ENCODE peak calls at places on chromosomes 4 and X, in five cellular contexts. S is SK-N-SH, X is pancreas, Q is lower lobe of right lung, L is DND-41. N is an unnamed sample. For H3K27me3 and H3K9me3, the result is how much of the 10 kb centered on the place peaks cover.

GRCh38 chr4:186149872-186150271 is 41.5 kb upstream of the CYP4V2 start:
- DNase-seq in S (no peak), X (peak), L (peak), Q (no peak), N (no peak)

GRCh38 chr4:11182586-11183357 is 245.9 kb downstream of the HS3ST1 start:
- DNase-seq in L (no peak), S (no peak), Q (no peak), X (no peak), N (no peak)

GRCh38 chr4:103718993-103719319 is 829 bp downstream of the TACR3 start:
- DNase-seq in Q (no peak), X (no peak), L (no peak), S (no peak), N (no peak)

GRCh38 chrX:30957753-30958152 is 68.7 kb upstream of the TAB3 start:
- DNase-seq in L (no peak), Q (no peak), X (no peak), S (no peak), N (no peak)

GRCh38 chr4:112514449-112515277 is 1.3 kb downstream of the NEUROG2 start:
- DNase-seq in S (peak), L (no peak), X (no peak), Q (no peak), N (no peak)

GRCh38 chr4:77802406-77802805 is 16.8 kb downstream of the CNOT6L start:
- DNase-seq in S (no peak), Q (no peak), L (no peak), X (no peak), N (no peak)

GRCh38 chrX:115650916-115651315 is 89.9 kb downstream of the PLS3 start:
- DNase-seq in S (peak), X (peak), L (peak), Q (no peak), N (no peak)

GRCh38 chrX:107565005-107565404 is 63.3 kb upstream of the PRPS1 start:
- DNase-seq in L (no peak), X (no peak), Q (no peak), S (no peak), N (no peak)

GRCh38 chr4:37767546-37767945 is 58.9 kb upstream of the PGM2 start:
- DNase-seq in X (peak), Q (peak), S (no peak), L (peak), N (no peak)

GRCh38 chr4:79650217-79650616 is 242.2 kb upstream of the GK2 start:
- DNase-seq in L (no peak), X (no peak), S (no peak), Q (no peak), N (no peak)

GRCh38 chrX:96563663-96564062 is 121.0 kb upstream of the DIAPH2 start:
- DNase-seq in S (no peak), Q (no peak), L (no peak), X (no peak), N (no peak)

GRCh38 chr4:108240356-108240755 is 71.6 kb upstream of the LEF1 start:
- DNase-seq in Q (no peak), X (no peak), S (no peak), L (no peak), N (no peak)

GRCh38 chr4:142278663-142279062 is 567.4 kb downstream of the INPP4B start:
- DNase-seq in S (no peak), X (no peak), Q (no peak), L (no peak), N (no peak)

GRCh38 chrX:49991718-49992117 is 69.3 kb downstream of the CLCN5 start:
- DNase-seq in X (no peak), Q (no peak), L (no peak), S (no peak), N (no peak)

GRCh38 chr4:915595-915994 is 16.5 kb downstream of the GAK start:
- DNase-seq in S (no peak), Q (peak), L (peak), X (no peak), N (no peak)

GRCh38 chrX:43677993-43678392 is 21.9 kb downstream of the MAOA start:
- DNase-seq in L (no peak), Q (no peak), X (no peak), S (no peak), N (no peak)

GRCh38 chr4:157616741-157617472 is 396.4 kb downstream of the GRIA2 start:
- DNase-seq in Q (no peak), S (no peak), L (no peak), X (no peak), N (no peak)

GRCh38 chr4:153634737-153635353 is 49.2 kb upstream of the TLR2 start:
- DNase-seq in S (peak), X (no peak), Q (no peak), L (no peak), N (no peak)

GRCh38 chr4:156971168-156971601 is 414 bp downstream of the PDGFC start:
- DNase-seq in X (peak), L (no peak), Q (peak), S (peak), N (no peak)

GRCh38 chrX:74232859-74233258 is 71.1 kb upstream of the ZCCHC13 start:
- DNase-seq in X (no peak), Q (no peak), S (peak), L (peak), N (no peak)

GRCh38 chr4:185640809-185641675 is 105.7 kb upstream of the PDLIM3 start:
- DNase-seq in L (no peak), S (peak), X (no peak), Q (no peak), N (no peak)

GRCh38 chr4:141254326-141254725 is 33.6 kb downstream of the ZNF330 start:
- DNase-seq in L (no peak), X (no peak), Q (no peak), S (no peak), N (no peak)

GRCh38 chrX:113802837-113803236 is 781.0 kb upstream of the HTR2C start:
- DNase-seq in Q (no peak), S (no peak), X (no peak), L (no peak), N (no peak)

GRCh38 chr4:64713256-64713840 is 304.1 kb upstream of the TECRL start:
- DNase-seq in L (no peak), Q (no peak), X (no peak), S (peak), N (no peak)

GRCh38 chr4:156941940-156942548 is 29.6 kb downstream of the PDGFC start:
- DNase-seq in L (no peak), S (no peak), Q (peak), X (peak), N (no peak)

GRCh38 chr4:86670739-86671138 is 76.6 kb downstream of the PTPN13 start:
- DNase-seq in L (no peak), Q (no peak), S (no peak), X (no peak), N (no peak)

GRCh38 chr4:151418385-151418784 is 9.4 kb downstream of the FHIP1A start:
- DNase-seq in S (no peak), X (peak), Q (no peak), L (no peak), N (no peak)

GRCh38 chr4:89939994-89940393 is 45.3 kb downstream of the MMRN1 start:
- DNase-seq in X (peak), Q (no peak), S (no peak), L (no peak), N (no peak)

GRCh38 chrX:124028177-124028576 is 66.7 kb downstream of the STAG2 start:
- DNase-seq in Q (no peak), X (no peak), S (no peak), L (no peak), N (no peak)

GRCh38 chr4:2469192-2469984 is 482 bp downstream of the RNF4 start:
- DNase-seq in S (peak), L (peak), Q (peak), X (peak), N (peak)

GRCh38 chrX:40096395-40097091 is 1.2 kb downstream of the BCOR start:
- DNase-seq in X (peak), L (peak), Q (peak), S (peak), N (peak)

GRCh38 chr4:5974321-5974720 is 43.9 kb downstream of the C4orf50 start:
- DNase-seq in Q (no peak), X (no peak), L (no peak), S (no peak), N (no peak)

GRCh38 chr4:5972571-5972970 is 45.7 kb downstream of the C4orf50 start:
- DNase-seq in X (no peak), S (no peak), L (no peak), Q (no peak), N (no peak)

GRCh38 chr4:5971077-5971447 is 47.2 kb downstream of the C4orf50 start:
- DNase-seq in S (peak), Q (no peak), X (no peak), L (no peak), N (no peak)

GRCh38 chr4:5973033-5973432 is 45.2 kb downstream of the C4orf50 start:
- DNase-seq in X (no peak), Q (no peak), S (no peak), L (no peak), N (no peak)

DNA sequence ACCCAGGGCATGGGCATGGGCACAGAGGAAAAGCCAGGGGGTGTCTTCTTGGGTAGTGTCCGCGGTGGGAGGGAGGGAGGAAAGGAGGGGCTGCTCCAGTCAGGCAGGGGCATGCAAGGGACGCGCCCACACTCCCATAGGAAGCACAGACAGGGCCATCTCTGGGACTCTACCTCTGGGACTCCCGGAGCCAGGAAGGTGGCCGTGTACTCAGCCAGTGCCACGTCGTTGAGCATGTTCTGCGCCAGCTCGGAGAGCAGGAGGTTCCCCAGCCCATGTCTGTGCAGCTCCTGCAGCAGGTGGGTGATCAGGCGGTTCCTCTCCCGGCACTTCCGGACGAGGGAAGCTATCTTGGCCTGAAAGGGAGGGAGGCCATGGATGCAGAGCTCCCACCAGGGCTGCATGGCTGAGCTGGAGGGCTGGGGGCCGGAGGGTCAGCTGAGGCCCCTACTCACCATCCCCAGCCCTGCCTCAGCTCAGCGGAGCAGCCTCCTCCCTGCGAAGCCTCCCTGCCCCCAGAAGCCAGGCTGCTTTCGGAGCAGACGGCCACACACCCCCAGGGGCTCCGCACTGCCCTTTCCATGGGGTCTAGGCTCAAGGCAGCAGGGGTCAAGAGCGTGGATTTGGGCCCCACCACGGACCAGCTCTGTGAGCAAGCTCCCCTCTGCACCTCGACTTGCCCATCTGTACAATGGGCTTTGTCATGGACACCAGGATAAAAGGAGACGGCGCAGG is 44.6 kb downstream of the C4orf50 start:
- DNase-seq in L (no peak), Q (no peak), X (no peak), S (no peak), N (no peak)
- H3K27me3 ChIP-seq in L (under half), Q (under half), X (under half), S (under half), N (under half)

DNA sequence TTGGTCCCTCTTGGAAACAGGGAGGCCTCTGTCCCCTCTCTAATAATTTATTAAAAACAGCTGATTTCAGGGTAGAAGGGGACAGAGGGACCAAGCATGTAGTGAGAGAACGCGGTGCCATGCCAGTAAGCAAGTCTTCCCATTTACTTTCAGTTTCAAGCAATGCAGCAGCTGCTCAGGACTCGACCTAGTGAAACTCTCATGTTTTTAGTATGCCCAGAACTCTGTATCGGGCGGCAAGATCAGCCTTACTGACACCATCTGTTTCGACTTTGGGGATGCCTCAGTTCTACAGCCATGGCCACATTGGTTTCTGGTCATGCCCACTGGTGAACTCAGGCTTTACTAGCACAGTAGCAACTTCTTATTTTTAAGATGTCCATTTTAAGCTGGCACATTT is 40.6 kb downstream of the ZNF81 start:
- DNase-seq in L (no peak), S (no peak), X (no peak), Q (no peak), N (no peak)
- H3K9me3 ChIP-seq in L (under half), S (under half), X (under half), Q (under half), N (under half)

GRCh38 chr4:3491681-3492405 is 28.7 kb downstream of the DOK7 start:
- DNase-seq in L (no peak), S (peak), X (no peak), Q (no peak), N (no peak)

GRCh38 chr4:3486556-3487270 is 23.6 kb downstream of the DOK7 start:
- DNase-seq in S (peak), X (no peak), Q (no peak), L (no peak), N (no peak)

GRCh38 chr4:3487861-3488260 is 24.8 kb downstream of the DOK7 start:
- DNase-seq in S (no peak), L (no peak), Q (no peak), X (no peak), N (no peak)

GRCh38 chr4:3488791-3489190 is 25.7 kb downstream of the DOK7 start:
- DNase-seq in L (no peak), Q (no peak), S (no peak), X (no peak), N (no peak)

DNA sequence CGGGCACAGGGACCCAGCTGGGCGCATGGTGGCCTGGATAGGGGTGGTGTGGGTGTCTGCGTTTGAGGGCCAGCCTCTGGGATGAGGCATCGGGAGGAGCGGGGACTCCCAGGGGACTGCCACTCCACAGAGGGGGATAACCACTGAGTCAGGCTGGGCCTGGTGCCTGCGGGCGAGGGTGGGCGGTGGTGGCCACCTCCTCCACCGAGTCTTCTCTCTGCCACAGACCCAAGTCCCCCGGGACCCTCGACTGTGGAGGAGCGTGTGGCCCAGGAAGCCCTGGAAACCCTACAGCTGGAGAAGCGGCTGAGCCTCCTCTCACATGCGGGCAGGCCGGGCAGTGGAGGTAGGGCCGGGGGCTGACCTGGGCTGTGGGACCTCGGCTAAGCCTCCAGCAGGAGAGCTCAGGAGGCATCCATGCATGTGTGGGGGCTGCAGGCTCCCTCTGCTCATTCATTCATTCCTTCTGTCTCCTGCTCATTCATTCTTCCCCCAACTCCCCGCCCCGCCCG is 26.4 kb downstream of the DOK7 start:
- DNase-seq in L (peak), X (no peak), S (peak), Q (no peak), N (no peak)
- H3K27me3 ChIP-seq in L (under half), X (under half), S (under half), Q (half or more), N (under half)

DNA sequence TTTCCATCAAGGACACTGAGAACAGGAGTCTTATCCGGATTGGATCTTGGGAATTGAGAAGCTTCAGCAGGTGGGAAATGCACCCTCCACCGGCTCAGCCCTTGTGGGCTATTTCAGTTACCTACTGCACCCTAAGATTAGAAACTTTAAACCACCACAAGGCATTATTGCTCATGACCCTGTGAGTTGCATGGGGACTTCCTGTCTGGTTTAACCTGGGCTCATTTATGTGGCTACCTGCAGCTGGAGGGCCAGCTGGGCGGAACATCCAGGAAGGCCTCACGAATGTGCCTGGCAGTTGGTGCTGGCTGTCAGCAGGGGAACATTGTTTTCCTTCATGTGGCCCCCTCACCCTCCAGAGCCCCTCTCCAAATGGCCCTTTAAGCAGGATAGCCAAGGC is 164.1 kb downstream of the DEFB131A start:
- DNase-seq in Q (no peak), L (peak), X (no peak), S (no peak), N (no peak)
- H3K9me3 ChIP-seq in Q (under half), L (under half), X (under half), S (under half), N (under half)

GRCh38 chr4:6500481-6501135 is 28.2 kb upstream of the PPP2R2C start:
- DNase-seq in Q (no peak), X (no peak), S (no peak), L (no peak), N (no peak)

GRCh38 chr4:6501171-6501570 is 28.8 kb upstream of the PPP2R2C start:
- DNase-seq in L (no peak), X (no peak), S (peak), Q (no peak), N (no peak)

GRCh38 chr4:6504900-6505496 is 32.6 kb upstream of the PPP2R2C start:
- DNase-seq in X (no peak), Q (no peak), L (no peak), S (no peak), N (no peak)

GRCh38 chr4:6502747-6503465 is 30.5 kb upstream of the PPP2R2C start:
- DNase-seq in S (no peak), X (no peak), Q (no peak), L (no peak), N (no peak)

DNA sequence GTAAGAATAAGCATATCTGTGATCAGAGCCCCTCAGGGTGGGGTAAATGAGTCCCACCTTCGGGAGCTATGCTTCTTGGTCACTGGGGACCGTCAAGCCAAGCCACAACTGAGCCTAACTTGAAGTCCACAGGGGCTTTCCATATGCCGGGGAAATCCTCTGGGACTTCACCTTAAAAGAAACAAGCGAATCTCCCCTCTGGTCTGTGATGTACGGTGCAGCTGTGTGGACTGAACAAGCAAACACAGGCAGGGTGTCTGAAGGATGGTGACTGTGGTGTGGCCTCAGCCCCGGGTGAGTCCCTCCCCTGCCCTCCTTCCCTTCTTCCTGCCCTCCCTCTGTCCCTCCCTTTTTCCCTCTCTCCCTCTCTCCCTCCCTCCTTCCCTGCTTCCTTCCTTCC is 29.7 kb upstream of the PPP2R2C start:
- DNase-seq in Q (no peak), X (no peak), S (no peak), L (no peak), N (no peak)
- H3K27me3 ChIP-seq in Q (under half), X (under half), S (under half), L (under half), N (under half)

N was measured in CD4-positive, alpha-beta T cell.